ENCODE peak calls at places on chromosomes 12 and 14, in five cellular contexts. O is heart left ventricle, N is gastrocnemius medialis, B is A549, R is body of pancreas. P is an unnamed sample.

GRCh38 chr12:66740257-66740656 is 61.4 kb upstream of the GRIP1 start:
- DNase-seq in O (no peak), N (no peak), B (no peak), R (no peak), P (no peak)

GRCh38 chr14:78947681-78948080 is 777.5 kb downstream of the NRXN3 start:
- DNase-seq in O (no peak), N (no peak), B (no peak), R (no peak), P (no peak)

GRCh38 chr12:117044311-117044710 is 54.9 kb downstream of the TESC start:
- DNase-seq in O (peak), N (no peak), B (no peak), R (no peak), P (no peak)

GRCh38 chr12:131940121-131940520 is 9.6 kb upstream of the EP400 start:
- DNase-seq in O (no peak), N (no peak), B (no peak), R (no peak), P (no peak)

GRCh38 chr12:45725631-45726593 is 3.6 kb upstream of the ARID2 start:
- DNase-seq in O (no peak), N (no peak), B (peak), R (no peak), P (no peak)

GRCh38 chr12:62813031-62813829 is 121.7 kb downstream of the PPM1H start:
- DNase-seq in O (peak), N (no peak), B (peak), R (peak), P (no peak)

GRCh38 chr12:32877670-32878459 is 18.7 kb downstream of the PKP2 start:
- DNase-seq in O (peak), N (peak), B (no peak), R (peak), P (no peak)

GRCh38 chr14:102096569-102097188 is 9.8 kb upstream of the HSP90AA1 start:
- DNase-seq in O (peak), N (peak), B (peak), R (peak), P (no peak)

GRCh38 chr14:61847861-61848260 is 85.6 kb downstream of the SNAPC1 start:
- DNase-seq in O (no peak), N (no peak), B (no peak), R (no peak), P (no peak)

GRCh38 chr14:97452314-97452713 is 655.1 kb downstream of the VRK1 start:
- DNase-seq in O (no peak), N (no peak), B (no peak), R (no peak), P (no peak)

GRCh38 chr14:89849931-89850330 is 104.6 kb downstream of the EFCAB11 start:
- DNase-seq in O (no peak), N (no peak), B (no peak), R (no peak), P (no peak)

GRCh38 chr12:12716151-12716844 is 870 bp upstream of the CDKN1B start:
- DNase-seq in O (no peak), N (no peak), B (peak), R (peak), P (no peak)

GRCh38 chr12:12718382-12718761 is 1.2 kb downstream of the CDKN1B start:
- DNase-seq in O (no peak), N (no peak), B (peak), R (no peak), P (no peak)

GRCh38 chr12:12715459-12716150 is 1.6 kb upstream of the CDKN1B start:
- DNase-seq in O (no peak), N (no peak), B (peak), R (no peak), P (no peak)

GRCh38 chr12:12717586-12718381 is 616 bp downstream of the CDKN1B start:
- DNase-seq in O (peak), N (no peak), B (peak), R (peak), P (no peak)

GRCh38 chr12:12716845-12717585 is at the start of gene CDKN1B:
- DNase-seq in O (peak), N (peak), B (peak), R (peak), P (peak)
- TF ChIP-seq POLR2A in O (peak), N (peak), B (peak), R (peak), P (peak)

DNA sequence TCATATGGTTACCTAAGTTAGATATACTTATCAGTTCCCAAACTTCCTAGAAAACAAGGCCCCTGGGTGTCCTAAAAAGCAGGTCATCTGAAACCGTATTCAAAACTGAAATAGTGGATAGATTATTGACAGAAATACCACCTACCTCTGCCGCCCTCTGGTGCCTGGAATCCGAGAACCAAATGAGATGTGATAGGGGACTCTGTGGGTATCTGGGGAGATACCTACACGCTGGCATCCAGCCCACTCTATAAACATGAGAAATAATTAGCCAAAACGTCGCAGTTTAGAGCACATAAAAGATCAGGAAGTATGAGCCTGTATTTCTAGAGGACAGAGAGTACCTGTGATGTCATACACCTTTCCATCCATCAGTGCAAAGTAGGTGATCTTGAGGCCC is 4.4 kb downstream of the ORMDL2 start:
- DNase-seq in O (no peak), N (no peak), B (peak), R (peak), P (no peak)
- TF ChIP-seq POLR2A in O (no peak), N (no peak), B (no peak), R (no peak), P (no peak)

GRCh38 chr14:73272393-73272792 is 35.1 kb downstream of the PAPLN start:
- DNase-seq in O (no peak), N (no peak), B (no peak), R (no peak), P (no peak)

GRCh38 chr14:73267474-73267873 is 30.2 kb downstream of the PAPLN start:
- DNase-seq in O (no peak), N (no peak), B (no peak), R (no peak), P (no peak)

GRCh38 chr14:73266317-73266716 is 29.0 kb downstream of the PAPLN start:
- DNase-seq in O (no peak), N (no peak), B (no peak), R (no peak), P (no peak)

GRCh38 chr14:73273799-73274198 is 36.5 kb downstream of the PAPLN start:
- DNase-seq in O (no peak), N (no peak), B (no peak), R (no peak), P (no peak)

DNA sequence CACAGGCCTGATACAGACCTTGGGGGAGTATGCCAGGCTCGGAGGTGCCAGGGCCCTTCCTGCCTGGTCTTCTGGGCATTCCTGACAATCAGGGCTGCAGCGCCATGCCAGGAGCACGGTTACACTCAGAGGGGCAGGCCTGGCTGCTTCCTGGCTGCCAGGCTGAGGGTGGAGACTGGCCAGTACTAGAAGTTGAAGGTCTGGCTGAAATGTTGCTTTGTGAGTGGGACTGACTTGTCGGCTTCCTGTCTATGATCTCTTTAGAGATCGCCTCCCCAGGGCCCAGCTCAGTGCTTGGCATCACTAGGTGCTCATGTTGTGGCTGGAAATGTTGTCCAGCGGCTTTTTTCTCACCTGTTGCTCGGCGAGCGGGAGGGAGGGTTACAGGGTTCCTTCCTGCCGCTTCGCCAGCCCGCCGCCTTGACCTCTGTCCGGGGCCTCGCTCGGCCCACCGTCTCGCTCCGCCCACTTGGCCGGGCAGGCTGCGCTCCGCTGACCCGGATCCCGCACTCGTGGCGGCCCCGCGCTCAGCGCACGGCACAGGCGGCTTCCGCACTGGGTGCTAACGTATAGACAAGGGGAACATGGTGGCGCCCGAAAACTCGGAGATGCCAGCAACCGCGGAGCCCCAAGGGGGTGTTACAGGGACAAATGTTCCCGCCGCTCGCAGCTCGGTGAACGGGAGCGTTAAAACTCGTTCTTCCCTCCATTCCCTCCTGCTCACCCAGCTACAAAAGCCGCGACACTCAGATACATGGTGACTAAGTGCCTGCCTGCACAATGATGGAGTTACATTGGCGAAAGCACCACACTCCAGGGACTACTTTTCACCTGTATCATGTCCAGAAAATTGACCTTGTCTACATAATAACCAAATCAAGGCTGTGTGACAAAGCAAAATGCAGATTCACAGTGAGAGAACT is 32.7 kb downstream of the PAPLN start:
- DNase-seq in O (peak), N (no peak), B (no peak), R (peak), P (no peak)
- TF ChIP-seq POLR2A in O (no peak), N (no peak), B (no peak), R (no peak), P (peak)

DNA sequence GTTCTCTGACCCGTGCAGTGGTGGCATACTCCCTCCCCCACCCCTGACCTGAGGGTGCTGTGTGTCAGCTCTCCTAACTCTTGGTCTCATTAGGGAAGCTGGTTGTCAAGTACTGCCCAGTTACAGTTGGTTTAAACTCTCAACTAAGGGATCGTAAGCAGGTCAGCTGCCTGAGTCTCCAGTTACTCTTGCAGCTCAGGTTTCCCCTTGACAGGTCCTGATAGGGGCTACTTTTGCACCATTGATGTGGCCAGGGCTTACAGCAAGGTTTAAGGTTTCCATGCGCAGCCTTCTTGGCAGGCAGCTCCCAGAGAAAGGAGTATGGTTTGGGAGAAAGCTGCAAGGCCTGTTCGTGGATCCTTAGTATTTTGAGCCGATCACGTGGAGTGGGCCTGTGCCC is 74.5 kb downstream of the ETV6 start:
- DNase-seq in O (no peak), N (peak), B (no peak), R (peak), P (no peak)
- TF ChIP-seq POLR2A in O (no peak), N (no peak), B (no peak), R (no peak), P (no peak)

GRCh38 chr14:50943943-50944646 is at the start of gene PYGL:
- DNase-seq in O (peak), N (peak), B (peak), R (peak), P (peak)
- TF ChIP-seq POLR2A in O (peak), N (peak), B (peak), R (no peak), P (no peak)

GRCh38 chr12:51813931-51814310 is 34.6 kb downstream of the FIGNL2 start:
- DNase-seq in O (no peak), N (no peak), B (no peak), R (no peak), P (no peak)

GRCh38 chr12:51817027-51817953 is 31.2 kb downstream of the FIGNL2 start:
- DNase-seq in O (no peak), N (no peak), B (no peak), R (no peak), P (no peak)

GRCh38 chr12:51815571-51815970 is 32.9 kb downstream of the FIGNL2 start:
- DNase-seq in O (no peak), N (no peak), B (no peak), R (no peak), P (no peak)

GRCh38 chr12:51812871-51813270 is 35.6 kb downstream of the FIGNL2 start:
- DNase-seq in O (no peak), N (no peak), B (no peak), R (no peak), P (no peak)

DNA sequence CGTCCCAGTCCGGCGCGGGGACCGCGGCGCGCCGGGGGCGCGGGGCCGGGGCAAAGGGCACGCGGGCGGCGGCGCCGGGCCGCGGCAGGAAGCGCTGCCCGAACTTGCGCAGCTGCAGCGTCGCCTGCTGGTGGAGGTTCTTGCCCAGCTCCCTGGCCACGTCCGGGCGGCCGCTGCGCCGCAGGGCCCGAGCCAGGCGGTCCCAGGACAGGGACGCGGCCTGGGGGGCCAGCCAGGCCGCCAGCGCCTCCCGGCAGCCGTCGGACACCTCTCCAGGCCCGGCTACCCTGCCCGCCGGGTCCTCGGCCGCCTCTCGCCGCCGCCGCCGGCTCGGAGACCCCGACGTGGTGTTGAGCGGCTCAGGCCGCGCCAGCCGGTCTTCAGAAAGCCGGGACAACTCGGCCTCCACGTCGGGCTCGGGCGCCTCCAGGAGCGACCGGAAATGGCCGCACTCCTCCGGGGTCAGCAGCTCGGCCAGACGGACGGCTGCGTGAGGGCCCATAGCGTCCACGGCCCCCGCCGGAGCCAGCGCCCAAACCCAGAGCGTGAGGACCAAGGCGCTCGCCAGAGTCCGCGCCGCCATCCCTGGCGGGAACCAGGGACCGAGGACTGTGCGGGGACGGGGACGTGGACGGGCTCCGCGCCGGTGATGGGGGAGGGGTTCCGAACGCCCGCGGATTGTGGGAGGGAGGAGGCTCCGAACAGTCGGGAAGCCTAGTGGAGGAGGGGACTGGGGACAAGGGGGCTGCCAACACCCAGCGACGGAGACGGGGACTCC is 34.0 kb downstream of the FIGNL2 start:
- DNase-seq in O (peak), N (no peak), B (peak), R (peak), P (peak)
- TF ChIP-seq POLR2A in O (peak), N (no peak), B (peak), R (peak), P (no peak)

GRCh38 chr14:87992720-87993484 is at the start of gene GALC:
- DNase-seq in O (peak), N (peak), B (peak), R (peak), P (peak)
- TF ChIP-seq POLR2A in O (peak), N (peak), B (peak), R (peak), P (peak)

GRCh38 chr12:65556676-65557424 is 267.4 kb upstream of the HMGA2 start:
- DNase-seq in O (peak), N (peak), B (peak), R (peak), P (peak)
- TF ChIP-seq POLR2A in O (no peak), N (no peak), B (no peak), R (no peak), P (no peak)

P was measured in GM12891.